ENCODE peak calls at places on chromosomes 13 and 19, in six cellular contexts. U is body of pancreas, L is WTC11, B is adrenal gland, E is left ventricle myocardium inferior, W is Calu3. C is an unnamed sample.

GRCh38 chr19:46351241-46352041 is 4.6 kb downstream of the PPP5C start:
- DNase-seq in U (peak), L (no peak), B (peak), E (no peak), W (peak), C (no peak)

GRCh38 chr19:33998302-33998701 is 174.0 kb upstream of the LSM14A start:
- DNase-seq in U (no peak), L (no peak), B (no peak), E (no peak), W (no peak), C (no peak)

GRCh38 chr13:50610238-50610637 is 233.3 kb downstream of the DLEU7 start:
- DNase-seq in U (no peak), L (no peak), B (no peak), E (no peak), W (no peak), C (no peak)

GRCh38 chr19:13761423-13761822 is 2.9 kb upstream of the MRI1 start:
- DNase-seq in U (no peak), L (no peak), B (no peak), E (no peak), W (no peak), C (no peak)

GRCh38 chr13:27973291-27973690 is 4.2 kb upstream of the CDX2 start:
- DNase-seq in U (no peak), L (no peak), B (no peak), E (no peak), W (no peak), C (no peak)

GRCh38 chr19:54682306-54682705 is 19.5 kb downstream of the LILRB4 start:
- DNase-seq in U (no peak), L (no peak), B (no peak), E (no peak), W (no peak), C (no peak)

GRCh38 chr19:50252111-50252886 is 48.9 kb downstream of the MYH14 start:
- DNase-seq in U (peak), L (peak), B (peak), E (no peak), W (peak), C (no peak)

GRCh38 chr19:41616785-41617621 is 9.9 kb downstream of the CEACAM4 start:
- DNase-seq in U (no peak), L (peak), B (no peak), E (no peak), W (peak), C (no peak)

GRCh38 chr13:30312859-30313258 is 5.5 kb upstream of the KATNAL1 start:
- DNase-seq in U (no peak), L (no peak), B (no peak), E (no peak), W (no peak), C (no peak)

GRCh38 chr13:50340566-50341287 is 325.5 kb downstream of the KCNRG start:
- DNase-seq in U (no peak), L (no peak), B (no peak), E (no peak), W (no peak), C (no peak)

GRCh38 chr13:69601661-69602060 is 506.0 kb upstream of the ATXN8OS start:
- DNase-seq in U (no peak), L (no peak), B (no peak), E (no peak), W (no peak), C (no peak)

GRCh38 chr19:14398563-14398962 is 17.3 kb downstream of the ADGRE5 start:
- DNase-seq in U (no peak), L (no peak), B (peak), E (no peak), W (no peak), C (no peak)

GRCh38 chr13:102035969-102036368 is 365.9 kb downstream of the FGF14 start:
- DNase-seq in U (no peak), L (no peak), B (no peak), E (no peak), W (no peak), C (no peak)

GRCh38 chr19:8577247-8577646 is at the start of gene MYO1F:
- DNase-seq in U (peak), L (no peak), B (peak), E (peak), W (no peak), C (no peak)

GRCh38 chr13:111187879-111188643 is 73.0 kb downstream of the ARHGEF7 start:
- DNase-seq in U (no peak), L (no peak), B (no peak), E (no peak), W (peak), C (no peak)

GRCh38 chr13:22316494-22317025 is 645.7 kb downstream of the FGF9 start:
- DNase-seq in U (no peak), L (no peak), B (no peak), E (no peak), W (no peak), C (no peak)

GRCh38 chr13:109954441-109954840 is 168.1 kb upstream of the IRS2 start:
- DNase-seq in U (no peak), L (no peak), B (no peak), E (no peak), W (no peak), C (no peak)

GRCh38 chr13:32255744-32256120 is 59.4 kb downstream of the ZAR1L start:
- DNase-seq in U (no peak), L (no peak), B (no peak), E (no peak), W (no peak), C (no peak)

GRCh38 chr19:47310819-47311218 is 1.2 kb downstream of the C5AR1 start:
- DNase-seq in U (peak), L (no peak), B (peak), E (peak), W (no peak), C (no peak)

GRCh38 chr13:20684535-20684934 is 19.0 kb upstream of the IL17D start:
- DNase-seq in U (no peak), L (no peak), B (no peak), E (no peak), W (no peak), C (no peak)

GRCh38 chr19:35639321-35639639 is 2.3 kb upstream of the ETV2 start:
- DNase-seq in U (no peak), L (no peak), B (no peak), E (no peak), W (no peak), C (no peak)

GRCh38 chr19:4016486-4016885 is 8.9 kb downstream of the PIAS4 start:
- DNase-seq in U (no peak), L (no peak), B (no peak), E (no peak), W (no peak), C (no peak)

GRCh38 chr13:52784591-52785340 is 45.1 kb upstream of the CNMD start:
- DNase-seq in U (no peak), L (no peak), B (no peak), E (no peak), W (no peak), C (no peak)

GRCh38 chr19:2249010-2249866 is at the start of gene AMH:
- DNase-seq in U (no peak), L (no peak), B (peak), E (no peak), W (peak), C (no peak)

GRCh38 chr19:2887391-2887914 is 13.3 kb upstream of the ZNF57 start:
- DNase-seq in U (peak), L (no peak), B (peak), E (no peak), W (peak), C (no peak)

GRCh38 chr19:52689804-52690394 is 44.9 kb downstream of the ZNF611 start:
- DNase-seq in U (peak), L (peak), B (peak), E (peak), W (peak), C (no peak)

GRCh38 chr13:30743319-30744055 is 8.1 kb downstream of the ALOX5AP start:
- DNase-seq in U (peak), L (no peak), B (peak), E (no peak), W (peak), C (peak)

GRCh38 chr13:94390881-94391280 is 88.6 kb downstream of the DCT start:
- DNase-seq in U (no peak), L (no peak), B (no peak), E (no peak), W (no peak), C (no peak)

DNA sequence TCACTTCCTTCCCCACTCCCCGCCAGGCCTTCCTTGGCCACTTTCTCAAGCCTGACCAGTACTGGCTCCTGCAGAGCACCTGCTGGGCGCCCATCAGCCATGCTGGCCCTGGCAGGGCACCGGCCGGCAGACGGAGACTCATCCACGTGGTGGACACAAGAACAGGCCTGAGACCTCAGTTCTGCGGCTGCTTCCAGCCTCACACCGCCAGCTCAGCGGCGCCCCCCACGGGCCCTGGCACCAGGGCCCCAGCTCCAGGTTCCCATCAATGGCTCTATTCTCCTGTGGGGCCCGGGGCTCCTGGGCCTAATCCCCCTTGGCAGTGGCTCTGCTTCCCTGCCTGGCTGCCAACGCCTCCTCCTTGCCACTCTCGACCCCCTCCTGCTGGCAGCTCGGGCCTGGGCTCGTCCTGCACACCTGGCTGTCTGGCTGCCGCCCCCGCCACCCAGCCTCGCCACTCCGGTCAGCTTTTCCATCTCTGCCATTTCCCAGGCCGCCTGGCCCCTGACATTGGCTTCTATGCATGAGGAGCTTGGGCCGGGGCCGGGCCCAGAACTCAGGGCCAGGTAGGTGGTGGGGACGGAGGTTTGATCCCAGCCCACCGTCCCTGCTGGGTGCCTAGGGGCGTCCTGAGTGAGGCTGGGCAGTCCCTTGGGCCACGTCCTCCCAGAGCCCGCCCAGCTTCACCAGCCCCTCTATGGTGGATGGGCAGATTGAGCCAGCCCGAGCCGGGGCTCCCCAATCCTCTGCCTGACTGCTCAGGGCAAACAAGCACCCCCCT is 6.2 kb downstream of the NDUFA11 start:
- DNase-seq in U (no peak), L (peak), B (no peak), E (no peak), W (no peak), C (no peak)
- TF ChIP-seq CTCF in U (no peak), L (peak), B (no peak), E (no peak), W (no peak), C (no peak)

GRCh38 chr19:709965-710714 is 1.4 kb downstream of the PALM start:
- DNase-seq in U (no peak), L (no peak), B (no peak), E (peak), W (no peak), C (no peak)

GRCh38 chr19:711224-711623 is 2.5 kb downstream of the PALM start:
- DNase-seq in U (no peak), L (no peak), B (no peak), E (no peak), W (no peak), C (no peak)

GRCh38 chr19:709196-709964 is 645 bp downstream of the PALM start:
- DNase-seq in U (no peak), L (no peak), B (no peak), E (no peak), W (no peak), C (no peak)

GRCh38 chr19:710767-711166 is 2.0 kb downstream of the PALM start:
- DNase-seq in U (no peak), L (no peak), B (no peak), E (peak), W (no peak), C (no peak)

DNA sequence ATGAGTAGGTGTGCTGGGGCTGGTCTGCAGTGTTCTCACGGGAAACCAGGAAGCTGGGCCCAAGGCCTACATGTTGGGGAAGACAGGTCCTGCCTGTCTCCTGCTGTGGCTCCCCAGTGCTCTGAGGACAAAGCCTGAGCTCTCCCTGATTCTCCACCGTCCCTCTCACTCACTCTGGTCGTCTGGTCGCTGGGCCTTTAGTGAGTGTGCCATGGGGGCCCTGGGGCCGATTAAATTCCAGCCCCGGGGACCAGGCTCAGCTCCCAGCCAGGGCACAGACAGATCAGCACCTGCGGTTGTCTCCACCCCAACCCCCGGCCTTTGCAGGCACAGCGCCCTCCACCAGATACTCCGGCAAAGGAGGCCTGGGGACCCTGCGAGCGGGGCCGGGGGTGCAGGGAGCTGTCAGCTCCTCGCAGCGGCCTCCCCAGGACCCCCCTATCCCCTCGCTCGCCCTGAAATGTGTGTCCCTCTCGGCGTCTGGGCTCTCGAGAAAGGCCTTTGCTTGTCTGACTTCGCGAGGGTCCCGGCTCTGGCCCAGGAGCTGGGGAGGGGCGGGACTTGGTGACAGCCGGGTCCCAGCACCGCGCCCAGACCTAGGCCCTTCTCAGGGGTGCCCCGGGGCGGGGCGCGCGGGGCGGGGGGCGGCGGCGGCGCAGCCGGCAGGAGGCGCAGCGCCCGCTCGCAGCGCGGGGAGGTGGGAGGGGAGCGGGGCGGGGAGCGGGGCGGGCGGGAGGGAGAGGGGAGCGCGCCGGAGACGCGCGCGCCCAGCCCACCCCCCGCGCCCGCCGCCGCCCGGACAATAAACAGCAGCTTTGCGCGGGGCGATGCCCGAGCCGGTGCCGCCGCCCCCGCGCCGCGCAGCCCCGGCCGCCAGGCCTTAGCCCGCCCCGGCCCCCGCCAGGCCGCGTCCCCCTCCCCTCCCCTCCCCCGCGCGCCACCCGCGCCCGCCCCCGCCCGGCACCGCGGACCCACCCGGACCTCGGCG is at the start of gene PALM:
- DNase-seq in U (no peak), L (peak), B (no peak), E (peak), W (no peak), C (no peak)
- TF ChIP-seq CTCF in U (no peak), L (no peak), B (peak), E (peak), W (no peak), C (no peak)

DNA sequence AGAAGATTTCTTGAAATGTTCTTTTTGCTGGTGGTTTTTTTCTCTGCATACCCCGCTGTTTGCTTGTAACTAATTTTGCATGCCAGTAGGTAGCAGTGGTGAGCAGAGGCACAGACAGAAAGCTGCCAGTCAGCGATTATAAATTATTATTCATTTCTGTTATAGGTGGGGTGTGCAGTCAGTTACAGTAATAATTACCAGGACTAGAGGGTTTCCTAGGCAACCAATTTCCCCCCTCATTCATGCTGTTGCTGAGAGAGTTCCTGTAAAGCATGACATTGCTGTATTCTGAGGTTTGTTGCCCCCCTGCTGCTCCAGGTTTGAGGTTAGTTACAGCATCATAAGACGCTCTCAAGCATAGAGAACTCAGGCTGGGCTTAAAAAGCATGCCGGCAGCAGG is 104.5 kb downstream of the URI1 start:
- DNase-seq in U (no peak), L (no peak), B (no peak), E (no peak), W (no peak), C (no peak)
- TF ChIP-seq CTCF in U (no peak), L (no peak), B (peak), E (peak), W (peak), C (no peak)

GRCh38 chr13:100240109-100240779 is 151.4 kb downstream of the PCCA start:
- DNase-seq in U (no peak), L (no peak), B (no peak), E (no peak), W (no peak), C (no peak)

GRCh38 chr13:100234524-100235136 is 145.7 kb downstream of the PCCA start:
- DNase-seq in U (no peak), L (no peak), B (no peak), E (no peak), W (no peak), C (no peak)

GRCh38 chr13:100234006-100234405 is 145.1 kb downstream of the PCCA start:
- DNase-seq in U (no peak), L (no peak), B (no peak), E (no peak), W (no peak), C (no peak)

GRCh38 chr13:100230813-100231575 is 142.1 kb downstream of the PCCA start:
- DNase-seq in U (no peak), L (no peak), B (no peak), E (no peak), W (no peak), C (no peak)

GRCh38 chr13:100235311-100235901 is 146.5 kb downstream of the PCCA start:
- DNase-seq in U (peak), L (no peak), B (peak), E (no peak), W (peak), C (no peak)
- TF ChIP-seq CTCF in U (peak), L (peak), B (peak), E (peak), W (no peak), C (no peak)

DNA sequence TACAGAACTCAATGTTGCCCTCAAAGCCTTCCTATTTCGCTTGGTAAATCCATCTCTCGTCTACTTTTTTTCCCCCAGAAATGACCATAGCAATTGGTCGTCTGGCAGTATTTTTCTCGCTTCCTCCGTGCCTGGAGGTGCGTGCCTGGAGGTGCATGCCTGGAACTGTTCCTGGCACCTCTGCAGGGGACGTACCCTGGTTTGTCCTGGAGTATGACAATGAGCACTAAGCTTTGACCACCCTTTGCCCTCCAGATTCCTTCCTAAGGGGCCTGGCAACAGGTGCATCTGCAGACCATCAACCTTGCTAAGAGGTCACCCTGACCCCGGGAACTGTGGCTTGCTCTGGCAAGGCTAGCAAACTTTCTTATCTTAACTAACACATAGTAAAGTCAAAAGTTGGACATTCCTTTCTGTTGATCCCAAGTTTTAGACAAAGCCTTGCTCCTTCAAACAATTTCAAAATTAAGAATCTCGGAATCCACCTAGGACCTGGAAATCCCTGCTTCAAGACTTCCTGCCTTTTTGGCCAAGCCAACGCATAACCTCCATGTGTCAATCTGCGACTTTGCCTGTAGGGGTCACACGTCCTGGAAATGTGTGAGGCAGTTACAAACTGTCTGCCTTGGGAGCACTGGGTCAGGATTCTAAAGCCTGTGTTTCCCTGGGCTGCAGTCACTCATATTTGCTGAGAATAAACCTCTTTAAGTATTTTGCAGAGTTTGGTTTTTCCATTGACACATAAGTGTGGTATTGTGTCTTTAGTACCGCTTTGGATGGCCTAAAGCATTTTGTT is 28.8 kb upstream of the TUBGCP3 start:
- DNase-seq in U (peak), L (peak), B (peak), E (no peak), W (peak), C (no peak)
- TF ChIP-seq CTCF in U (peak), L (peak), B (peak), E (peak), W (no peak), C (no peak)

C was measured in omental fat pad.